ENCODE peak calls at places on chromosomes 3 and 15, in nine cellular contexts. N is nephron progenitor cell, B is AG04450, R is AG09309, D is K562, W is tibial nerve, L is OCI-LY7, H is MM.1S, C is brain microvascular endothelial cell. Z is an unnamed sample.

GRCh38 chr3:184676927-184677326 is 34.9 kb downstream of the MAGEF1 start:
- DNase-seq in N (no peak), B (no peak), R (no peak), D (no peak), W (no peak), L (peak), H (no peak), C (no peak), Z (no peak)

GRCh38 chr15:32956006-32956405 is 238.2 kb downstream of the GREM1 start:
- DNase-seq in N (peak), B (peak), R (peak), D (peak), W (no peak), L (peak), H (no peak), C (peak), Z (peak)

GRCh38 chr3:24709921-24710320 is 215.3 kb upstream of the THRB start:
- DNase-seq in N (no peak), B (no peak), R (no peak), D (no peak), W (no peak), L (no peak), H (no peak), C (no peak), Z (no peak)

GRCh38 chr3:152346058-152346457 is 77.3 kb downstream of the MBNL1 start:
- DNase-seq in N (no peak), B (no peak), R (no peak), D (no peak), W (no peak), L (no peak), H (no peak), C (no peak), Z (no peak)

GRCh38 chr3:126618021-126618420 is 36.9 kb downstream of the TXNRD3 start:
- DNase-seq in N (no peak), B (no peak), R (no peak), D (no peak), W (no peak), L (no peak), H (no peak), C (no peak), Z (no peak)

GRCh38 chr3:126956361-126956760 is 26.6 kb upstream of the PLXNA1 start:
- DNase-seq in N (no peak), B (no peak), R (no peak), D (no peak), W (no peak), L (peak), H (no peak), C (no peak), Z (peak)

GRCh38 chr15:85073556-85074194 is 92.0 kb downstream of the PDE8A start:
- DNase-seq in N (no peak), B (no peak), R (no peak), D (no peak), W (no peak), L (no peak), H (no peak), C (peak), Z (peak)

GRCh38 chr3:60758169-60758568 is 493.1 kb downstream of the FHIT start:
- DNase-seq in N (no peak), B (no peak), R (no peak), D (no peak), W (no peak), L (no peak), H (no peak), C (no peak), Z (no peak)

GRCh38 chr3:94069242-94069813 is 6.5 kb downstream of the NSUN3 start:
- DNase-seq in N (no peak), B (no peak), R (no peak), D (no peak), W (no peak), L (peak), H (peak), C (no peak), Z (peak)

GRCh38 chr3:174937488-174937887 is 78.4 kb downstream of the NAALADL2 start:
- DNase-seq in N (no peak), B (no peak), R (peak), D (no peak), W (no peak), L (no peak), H (peak), C (peak), Z (peak)

GRCh38 chr3:45601156-45601555 is 6.6 kb downstream of the LIMD1 start:
- DNase-seq in N (no peak), B (no peak), R (no peak), D (no peak), W (no peak), L (no peak), H (no peak), C (no peak), Z (no peak)

GRCh38 chr3:45604999-45605398 is 10.4 kb downstream of the LIMD1 start:
- DNase-seq in N (no peak), B (no peak), R (no peak), D (no peak), W (no peak), L (no peak), H (no peak), C (no peak), Z (no peak)

GRCh38 chr3:45604066-45604465 is 9.5 kb downstream of the LIMD1 start:
- DNase-seq in N (no peak), B (no peak), R (no peak), D (no peak), W (no peak), L (no peak), H (no peak), C (no peak), Z (no peak)

GRCh38 chr3:45604596-45604995 is 10.0 kb downstream of the LIMD1 start:
- DNase-seq in N (no peak), B (no peak), R (no peak), D (no peak), W (no peak), L (no peak), H (no peak), C (no peak), Z (peak)

GRCh38 chr3:45603226-45603625 is 8.7 kb downstream of the LIMD1 start:
- DNase-seq in N (no peak), B (no peak), R (no peak), D (no peak), W (no peak), L (no peak), H (no peak), C (no peak), Z (no peak)
- TF ChIP-seq CTCF in N (no peak), B (no peak), R (no peak), D (no peak), W (no peak), L (no peak), H (no peak), C (no peak), Z (no peak)

GRCh38 chr3:20669675-20670074 is 483.7 kb upstream of the SGO1 start:
- DNase-seq in N (no peak), B (no peak), R (no peak), D (no peak), W (no peak), L (no peak), H (no peak), C (no peak), Z (no peak)

GRCh38 chr3:20666091-20666490 is 480.1 kb upstream of the SGO1 start:
- DNase-seq in N (no peak), B (no peak), R (no peak), D (no peak), W (no peak), L (no peak), H (no peak), C (no peak), Z (no peak)

GRCh38 chr3:20669184-20669583 is 483.2 kb upstream of the SGO1 start:
- DNase-seq in N (no peak), B (no peak), R (no peak), D (no peak), W (no peak), L (no peak), H (no peak), C (no peak), Z (no peak)

GRCh38 chr3:20673866-20674265 is 487.9 kb upstream of the SGO1 start:
- DNase-seq in N (no peak), B (no peak), R (no peak), D (no peak), W (no peak), L (no peak), H (no peak), C (no peak), Z (no peak)

GRCh38 chr3:20668411-20668810 is 482.4 kb upstream of the SGO1 start:
- DNase-seq in N (no peak), B (no peak), R (no peak), D (no peak), W (no peak), L (peak), H (no peak), C (peak), Z (no peak)
- TF ChIP-seq CTCF in N (no peak), B (peak), R (no peak), D (peak), W (no peak), L (peak), H (no peak), C (peak), Z (no peak)

DNA sequence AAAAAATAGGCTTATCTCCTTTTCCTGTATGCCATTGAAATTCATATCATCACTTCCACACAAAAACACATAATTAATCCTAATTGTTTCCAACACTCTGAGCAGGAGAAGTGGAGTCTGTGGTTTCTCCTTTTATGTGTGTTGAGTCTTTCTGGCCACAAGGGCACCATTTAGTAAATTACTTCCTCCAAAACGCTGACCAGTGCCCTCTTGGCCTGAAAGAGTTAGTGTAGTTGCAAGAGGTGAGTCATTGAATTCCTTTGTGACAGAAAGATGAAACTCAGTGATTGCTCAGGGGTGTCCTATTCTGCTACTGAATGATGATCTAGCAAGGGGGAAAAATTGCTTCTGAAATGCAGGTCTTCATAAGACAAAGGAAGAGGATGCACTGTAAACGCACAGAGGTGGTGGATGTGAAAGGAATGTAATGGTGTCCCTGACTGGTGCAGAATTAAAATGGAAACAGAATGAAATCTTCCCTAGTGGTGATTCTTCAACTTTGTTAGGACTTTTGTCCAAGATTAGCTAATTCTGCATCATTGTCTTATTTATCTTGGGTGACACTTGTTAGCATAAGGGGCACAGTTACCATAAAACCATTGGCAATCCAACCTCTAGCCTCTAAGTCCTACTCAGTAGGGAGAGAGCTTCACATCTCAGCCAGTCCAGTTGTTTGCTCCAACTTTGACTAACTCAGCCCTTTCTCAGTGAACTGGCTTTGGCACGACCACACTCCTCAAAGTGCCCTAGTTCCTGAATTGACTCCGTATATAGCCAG is 208.4 kb upstream of the NANOGP8 start:
- DNase-seq in N (no peak), B (no peak), R (peak), D (peak), W (no peak), L (no peak), H (no peak), C (peak), Z (peak)
- TF ChIP-seq CTCF in N (peak), B (peak), R (peak), D (peak), W (no peak), L (no peak), H (no peak), C (peak), Z (no peak)

GRCh38 chr3:139557041-139557440 is 17.5 kb upstream of the RBP1 start:
- DNase-seq in N (no peak), B (no peak), R (no peak), D (no peak), W (no peak), L (no peak), H (no peak), C (no peak), Z (peak)

GRCh38 chr3:139548801-139549200 is 9.3 kb upstream of the RBP1 start:
- DNase-seq in N (no peak), B (no peak), R (no peak), D (no peak), W (no peak), L (no peak), H (no peak), C (no peak), Z (no peak)

GRCh38 chr3:139555249-139555648 is 15.7 kb upstream of the RBP1 start:
- DNase-seq in N (no peak), B (no peak), R (no peak), D (no peak), W (no peak), L (no peak), H (no peak), C (no peak), Z (no peak)

GRCh38 chr3:139554628-139555027 is 15.1 kb upstream of the RBP1 start:
- DNase-seq in N (no peak), B (no peak), R (no peak), D (no peak), W (no peak), L (no peak), H (no peak), C (no peak), Z (no peak)

DNA sequence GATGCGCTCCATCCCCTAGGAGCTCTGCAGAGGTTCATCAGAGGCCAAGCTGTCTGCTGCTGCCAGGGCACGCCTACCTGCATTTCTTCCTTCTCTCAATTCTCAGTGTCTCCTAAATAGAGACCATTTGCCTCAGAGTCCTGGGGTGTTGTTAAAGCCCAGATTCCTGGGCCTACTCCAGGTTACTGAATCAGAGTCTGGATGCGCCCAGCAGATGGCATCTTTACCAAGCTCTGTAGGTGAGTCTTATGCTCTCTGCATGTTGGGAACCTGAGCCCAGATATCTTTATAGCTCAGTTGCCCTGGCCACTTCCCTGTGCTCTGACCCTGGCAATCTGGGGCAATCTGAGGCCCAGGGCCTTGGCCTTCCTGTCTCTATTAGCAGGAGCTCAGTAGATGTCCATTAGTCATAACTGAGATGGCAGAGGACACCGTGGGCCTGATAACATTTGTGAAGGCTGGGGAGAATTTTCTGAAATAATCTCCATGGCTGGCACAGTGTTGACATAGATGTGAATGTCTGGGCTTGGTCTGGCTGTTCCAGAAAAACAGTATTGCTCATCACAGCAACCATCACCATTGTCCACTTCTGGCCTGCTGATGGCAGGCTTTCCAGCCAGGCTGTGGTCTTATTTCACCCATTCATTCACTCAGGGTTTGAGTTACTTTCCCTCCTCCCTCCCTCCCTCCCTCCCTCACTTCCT is 13.2 kb upstream of the RBP1 start:
- DNase-seq in N (no peak), B (no peak), R (no peak), D (no peak), W (no peak), L (no peak), H (no peak), C (no peak), Z (no peak)
- TF ChIP-seq CTCF in N (no peak), B (no peak), R (no peak), D (no peak), W (no peak), L (no peak), H (no peak), C (no peak), Z (no peak)

GRCh38 chr3:63909431-63909830 is 2.8 kb downstream of the SCAANT1 start:
- DNase-seq in N (no peak), B (peak), R (no peak), D (no peak), W (no peak), L (no peak), H (no peak), C (no peak), Z (no peak)

GRCh38 chr3:63910873-63911272 is 1.3 kb downstream of the SCAANT1 start:
- DNase-seq in N (no peak), B (no peak), R (no peak), D (no peak), W (no peak), L (peak), H (peak), C (no peak), Z (peak)

GRCh38 chr3:63908776-63909175 is 3.4 kb downstream of the SCAANT1 start:
- DNase-seq in N (no peak), B (no peak), R (no peak), D (no peak), W (no peak), L (no peak), H (no peak), C (no peak), Z (no peak)

GRCh38 chr3:63905731-63906620 is 6.2 kb downstream of the SCAANT1 start:
- DNase-seq in N (no peak), B (no peak), R (no peak), D (no peak), W (no peak), L (no peak), H (no peak), C (no peak), Z (peak)

DNA sequence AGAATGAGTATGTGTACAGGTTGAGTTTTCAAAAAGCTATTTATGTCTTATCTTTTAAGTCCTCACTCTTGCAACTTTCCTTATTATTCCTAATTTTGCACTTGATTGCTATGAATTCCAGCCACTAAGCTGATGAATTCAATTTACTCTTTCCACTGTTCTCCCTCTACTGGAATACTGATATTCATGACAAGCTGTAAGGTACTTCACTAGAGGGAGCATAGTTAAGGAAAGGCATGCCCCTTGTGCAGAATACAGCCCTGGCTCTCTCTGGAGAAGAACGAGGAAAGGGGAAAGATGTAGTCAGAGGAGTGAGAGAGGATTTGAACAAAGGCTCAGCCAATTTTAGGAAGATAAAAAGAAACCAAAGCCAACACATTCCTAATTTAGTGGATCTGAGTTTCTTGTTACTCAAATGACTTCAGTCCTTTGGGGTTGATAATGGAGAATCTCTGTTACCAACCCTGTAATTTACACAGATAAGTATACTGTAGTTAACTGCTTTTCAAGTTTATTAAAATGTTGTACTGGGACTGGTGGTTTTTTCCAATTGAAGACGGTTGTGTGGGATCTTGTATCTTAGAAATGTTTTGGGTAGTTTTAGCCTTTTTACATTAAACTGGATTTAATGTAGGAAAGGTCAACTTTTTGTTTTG is 4.0 kb downstream of the SCAANT1 start:
- DNase-seq in N (no peak), B (no peak), R (no peak), D (no peak), W (no peak), L (no peak), H (no peak), C (no peak), Z (no peak)
- TF ChIP-seq CTCF in N (peak), B (peak), R (peak), D (no peak), W (no peak), L (no peak), H (no peak), C (peak), Z (peak)

DNA sequence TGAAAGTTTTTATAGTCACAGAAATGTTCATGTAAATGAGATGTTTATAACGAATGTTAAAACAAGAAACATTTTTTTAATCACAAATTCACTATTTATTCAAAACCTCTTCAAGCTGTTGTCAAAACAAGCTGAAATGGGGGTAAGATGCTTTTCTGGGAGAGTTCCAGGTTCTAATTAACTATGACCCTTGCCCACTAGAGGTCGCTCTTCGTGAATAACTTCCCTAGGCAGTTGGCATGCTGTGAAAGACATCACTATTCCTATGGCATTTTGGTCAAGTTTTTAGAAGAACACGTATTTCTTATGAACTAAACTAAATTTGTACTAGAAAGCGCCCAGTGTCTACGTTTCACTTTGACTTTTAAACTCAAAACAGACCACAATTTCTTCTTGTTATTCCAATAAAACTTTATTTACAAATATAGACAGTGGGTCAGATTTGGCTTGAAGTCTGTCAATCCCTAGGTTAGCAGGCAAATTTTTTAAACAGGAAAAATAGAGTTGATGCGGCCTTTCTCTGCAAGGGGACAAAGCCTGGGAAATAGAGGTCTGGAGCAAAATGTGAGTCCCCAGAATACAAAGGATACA is 62.8 kb upstream of the CMTM8 start:
- DNase-seq in N (peak), B (peak), R (peak), D (peak), W (no peak), L (peak), H (peak), C (peak), Z (peak)
- TF ChIP-seq CTCF in N (peak), B (peak), R (peak), D (peak), W (peak), L (peak), H (peak), C (peak), Z (peak)

GRCh38 chr15:40358492-40359353 is 704 bp downstream of the DISP2 start:
- DNase-seq in N (no peak), B (no peak), R (no peak), D (peak), W (no peak), L (peak), H (peak), C (no peak), Z (no peak)
- TF ChIP-seq CTCF in N (no peak), B (no peak), R (peak), D (no peak), W (no peak), L (peak), H (peak), C (peak), Z (no peak)

GRCh38 chr3:9404680-9405079 is 7.3 kb downstream of the SETD5 start:
- DNase-seq in N (no peak), B (no peak), R (no peak), D (peak), W (no peak), L (no peak), H (no peak), C (no peak), Z (no peak)
- TF ChIP-seq CTCF in N (no peak), B (peak), R (peak), D (no peak), W (no peak), L (peak), H (no peak), C (peak), Z (peak)